ENCODE peak calls at places on chromosomes 11 and 22, in eight cellular contexts. O is lower leg skin, Y is A549, A is tibial nerve, D is transverse colon, T is body of pancreas, Q is uterus, G is suprapubic skin. W is an unnamed sample.

GRCh38 chr11:2451916-2452694 is 7.3 kb downstream of the KCNQ1 start:
- DNase-seq in O (no peak), Y (no peak), A (no peak), D (no peak), T (peak), Q (no peak), G (no peak), W (no peak)

GRCh38 chr11:8527939-8528338 is 66.1 kb downstream of the STK33 start:
- DNase-seq in O (no peak), Y (no peak), A (no peak), D (no peak), T (no peak), Q (no peak), G (no peak), W (no peak)

GRCh38 chr11:17822021-17822781 is 87.6 kb downstream of the KCNC1 start:
- DNase-seq in O (no peak), Y (no peak), A (no peak), D (no peak), T (no peak), Q (no peak), G (no peak), W (no peak)

GRCh38 chr11:69335010-69335409 is 41.1 kb downstream of the MYEOV start:
- DNase-seq in O (peak), Y (no peak), A (no peak), D (no peak), T (no peak), Q (no peak), G (peak), W (no peak)

GRCh38 chr11:73977856-73978519 is 4.7 kb downstream of the UCP2 start:
- DNase-seq in O (no peak), Y (no peak), A (no peak), D (no peak), T (no peak), Q (no peak), G (peak), W (no peak)

GRCh38 chr11:13429836-13430235 is 33.2 kb downstream of the BTBD10 start:
- DNase-seq in O (no peak), Y (no peak), A (no peak), D (no peak), T (no peak), Q (no peak), G (no peak), W (no peak)

GRCh38 chr11:12508151-12508740 is 130.9 kb downstream of the PARVA start:
- DNase-seq in O (no peak), Y (no peak), A (peak), D (no peak), T (no peak), Q (peak), G (no peak), W (no peak)

GRCh38 chr11:109033627-109034340 is 368.9 kb downstream of the DDX10 start:
- DNase-seq in O (no peak), Y (no peak), A (no peak), D (no peak), T (no peak), Q (no peak), G (no peak), W (no peak)

GRCh38 chr22:26714971-26715370 is 57.6 kb downstream of the MIAT start:
- DNase-seq in O (no peak), Y (no peak), A (no peak), D (no peak), T (no peak), Q (no peak), G (no peak), W (no peak)

GRCh38 chr11:118398797-118399564 is 2.4 kb upstream of the ATP5MG start:
- DNase-seq in O (no peak), Y (no peak), A (no peak), D (no peak), T (no peak), Q (no peak), G (no peak), W (no peak)

GRCh38 chr22:35299217-35299716 is 427 bp upstream of the TOM1 start:
- DNase-seq in O (no peak), Y (no peak), A (no peak), D (no peak), T (no peak), Q (no peak), G (no peak), W (no peak)

GRCh38 chr11:32053151-32053550 is 37.7 kb upstream of the RCN1 start:
- DNase-seq in O (no peak), Y (no peak), A (no peak), D (no peak), T (no peak), Q (no peak), G (no peak), W (no peak)

GRCh38 chr11:1820463-1821325 is 14.1 kb upstream of the SYT8 start:
- DNase-seq in O (no peak), Y (no peak), A (no peak), D (no peak), T (no peak), Q (no peak), G (no peak), W (no peak)

GRCh38 chr11:68342459-68343158 is 30.2 kb downstream of the LRP5 start:
- DNase-seq in O (no peak), Y (no peak), A (no peak), D (no peak), T (peak), Q (no peak), G (no peak), W (no peak)

GRCh38 chr11:67572747-67573419 is 10.7 kb upstream of the GSTP1 start:
- DNase-seq in O (no peak), Y (no peak), A (peak), D (peak), T (peak), Q (no peak), G (no peak), W (no peak)

GRCh38 chr11:54927704-54928103 is 221.1 kb downstream of the OR4A5 start:
- DNase-seq in O (no peak), Y (no peak), A (no peak), D (no peak), T (no peak), Q (no peak), G (no peak), W (no peak)

GRCh38 chr11:34616830-34617504 is 3.9 kb upstream of the EHF start:
- DNase-seq in O (no peak), Y (no peak), A (no peak), D (no peak), T (no peak), Q (no peak), G (peak), W (no peak)

GRCh38 chr11:97502201-97502600 is 1112.4 kb downstream of the JRKL start:
- DNase-seq in O (no peak), Y (no peak), A (no peak), D (no peak), T (no peak), Q (no peak), G (no peak), W (no peak)

GRCh38 chr11:71977743-71978418 is 20.8 kb upstream of the IL18BP start:
- DNase-seq in O (no peak), Y (peak), A (peak), D (peak), T (peak), Q (peak), G (no peak), W (no peak)

GRCh38 chr22:42511401-42511891 is 8.2 kb downstream of the RRP7A start:
- DNase-seq in O (no peak), Y (no peak), A (no peak), D (peak), T (no peak), Q (no peak), G (no peak), W (no peak)

GRCh38 chr22:33397381-33397907 is 339.3 kb upstream of the SYN3 start:
- DNase-seq in O (no peak), Y (no peak), A (no peak), D (no peak), T (no peak), Q (no peak), G (no peak), W (no peak)

GRCh38 chr11:85098996-85099395 is 528.1 kb downstream of the DLG2 start:
- DNase-seq in O (no peak), Y (no peak), A (no peak), D (no peak), T (no peak), Q (no peak), G (no peak), W (no peak)

GRCh38 chr11:72238040-72238450 is 5.9 kb downstream of the PHOX2A start:
- DNase-seq in O (peak), Y (peak), A (no peak), D (peak), T (peak), Q (peak), G (no peak), W (peak)

GRCh38 chr11:103863497-103863896 is 172.9 kb upstream of the DDI1 start:
- DNase-seq in O (no peak), Y (no peak), A (no peak), D (no peak), T (no peak), Q (no peak), G (no peak), W (no peak)

GRCh38 chr22:19959043-19959586 is 17.5 kb upstream of the TXNRD2 start:
- DNase-seq in O (peak), Y (no peak), A (peak), D (peak), T (peak), Q (peak), G (peak), W (peak)

GRCh38 chr22:38464992-38465672 is 2.8 kb upstream of the KDELR3 start:
- DNase-seq in O (no peak), Y (no peak), A (no peak), D (no peak), T (no peak), Q (no peak), G (no peak), W (no peak)

GRCh38 chr11:1830500-1831223 is 4.1 kb upstream of the SYT8 start:
- DNase-seq in O (no peak), Y (no peak), A (no peak), D (peak), T (peak), Q (peak), G (no peak), W (peak)

GRCh38 chr11:63537293-63538101 is 889 bp downstream of the PLAAT4 start:
- DNase-seq in O (peak), Y (no peak), A (peak), D (peak), T (peak), Q (peak), G (no peak), W (no peak)

GRCh38 chr22:27247691-27248434 is 553.7 kb downstream of the MN1 start:
- DNase-seq in O (no peak), Y (no peak), A (peak), D (no peak), T (peak), Q (peak), G (no peak), W (no peak)

GRCh38 chr11:85040166-85040565 is 587.0 kb downstream of the DLG2 start:
- DNase-seq in O (no peak), Y (no peak), A (no peak), D (no peak), T (no peak), Q (no peak), G (no peak), W (no peak)

GRCh38 chr22:24427500-24428164 is at the start of gene ADORA2A:
- DNase-seq in O (no peak), Y (no peak), A (no peak), D (peak), T (no peak), Q (no peak), G (no peak), W (peak)

GRCh38 chr22:40955516-40955915 is 4.3 kb downstream of the RBX1 start:
- DNase-seq in O (no peak), Y (no peak), A (no peak), D (no peak), T (no peak), Q (no peak), G (no peak), W (no peak)

GRCh38 chr22:32175751-32176644 is 16.9 kb upstream of the C22orf42 start:
- DNase-seq in O (no peak), Y (no peak), A (no peak), D (no peak), T (no peak), Q (no peak), G (peak), W (no peak)

GRCh38 chr11:44622190-44622650 is 56.8 kb downstream of the CD82 start:
- DNase-seq in O (peak), Y (no peak), A (no peak), D (peak), T (peak), Q (peak), G (peak), W (peak)

GRCh38 chr11:17528906-17529813 is 15.1 kb downstream of the USH1C start:
- DNase-seq in O (no peak), Y (no peak), A (no peak), D (no peak), T (no peak), Q (no peak), G (no peak), W (no peak)

GRCh38 chr11:45102810-45103621 is 43.4 kb upstream of the PRDM11 start:
- DNase-seq in O (peak), Y (peak), A (peak), D (peak), T (peak), Q (no peak), G (peak), W (peak)

GRCh38 chr11:47327025-47327424 is 25.5 kb downstream of the MYBPC3 start:
- DNase-seq in O (no peak), Y (no peak), A (no peak), D (no peak), T (no peak), Q (no peak), G (no peak), W (no peak)

GRCh38 chr11:47329431-47329993 is 23.0 kb downstream of the MYBPC3 start:
- DNase-seq in O (no peak), Y (no peak), A (no peak), D (no peak), T (no peak), Q (no peak), G (no peak), W (peak)

GRCh38 chr11:47330002-47330911 is 22.2 kb downstream of the MYBPC3 start:
- DNase-seq in O (no peak), Y (no peak), A (no peak), D (no peak), T (no peak), Q (no peak), G (no peak), W (peak)

GRCh38 chr11:47327949-47328348 is 24.6 kb downstream of the MYBPC3 start:
- DNase-seq in O (no peak), Y (no peak), A (no peak), D (no peak), T (no peak), Q (no peak), G (no peak), W (no peak)

GRCh38 chr11:47328449-47329390 is 23.8 kb downstream of the MYBPC3 start:
- DNase-seq in O (no peak), Y (no peak), A (no peak), D (no peak), T (no peak), Q (no peak), G (no peak), W (peak)
- TF ChIP-seq POLR2A in O (no peak), Y (no peak), A (no peak), D (no peak), T (no peak), Q (no peak), G (no peak), W (no peak)

DNA sequence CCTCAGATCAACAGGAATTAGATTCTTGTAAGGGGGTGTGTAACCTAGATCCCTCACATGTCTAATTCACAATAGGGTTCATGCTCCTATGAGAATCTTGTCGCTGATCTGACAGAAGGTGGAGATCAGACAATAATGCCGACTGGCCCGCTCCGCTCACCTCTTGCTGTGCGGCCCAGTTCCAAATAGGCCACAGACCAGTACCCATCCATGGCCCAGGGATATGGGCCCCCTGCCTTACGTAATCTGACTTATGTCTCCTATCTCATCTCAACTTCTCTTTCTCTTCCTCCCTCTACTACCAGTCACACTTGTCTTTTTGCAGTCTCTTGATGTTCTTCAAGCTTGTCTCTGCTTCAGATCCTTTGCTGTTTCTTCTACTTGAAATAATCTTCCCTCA is 70.0 kb downstream of the CWF19L2 start:
- DNase-seq in O (no peak), Y (no peak), A (no peak), D (no peak), T (no peak), Q (no peak), G (no peak), W (no peak)
- TF ChIP-seq POLR2A in O (no peak), Y (no peak), A (no peak), D (no peak), T (no peak), Q (no peak), G (no peak), W (no peak)

GRCh38 chr22:39558950-39559349 is 11.6 kb upstream of the CACNA1I start:
- DNase-seq in O (no peak), Y (no peak), A (no peak), D (no peak), T (no peak), Q (no peak), G (no peak), W (no peak)
- TF ChIP-seq POLR2A in O (no peak), Y (no peak), A (no peak), D (no peak), T (no peak), Q (no peak), G (no peak), W (no peak)

DNA sequence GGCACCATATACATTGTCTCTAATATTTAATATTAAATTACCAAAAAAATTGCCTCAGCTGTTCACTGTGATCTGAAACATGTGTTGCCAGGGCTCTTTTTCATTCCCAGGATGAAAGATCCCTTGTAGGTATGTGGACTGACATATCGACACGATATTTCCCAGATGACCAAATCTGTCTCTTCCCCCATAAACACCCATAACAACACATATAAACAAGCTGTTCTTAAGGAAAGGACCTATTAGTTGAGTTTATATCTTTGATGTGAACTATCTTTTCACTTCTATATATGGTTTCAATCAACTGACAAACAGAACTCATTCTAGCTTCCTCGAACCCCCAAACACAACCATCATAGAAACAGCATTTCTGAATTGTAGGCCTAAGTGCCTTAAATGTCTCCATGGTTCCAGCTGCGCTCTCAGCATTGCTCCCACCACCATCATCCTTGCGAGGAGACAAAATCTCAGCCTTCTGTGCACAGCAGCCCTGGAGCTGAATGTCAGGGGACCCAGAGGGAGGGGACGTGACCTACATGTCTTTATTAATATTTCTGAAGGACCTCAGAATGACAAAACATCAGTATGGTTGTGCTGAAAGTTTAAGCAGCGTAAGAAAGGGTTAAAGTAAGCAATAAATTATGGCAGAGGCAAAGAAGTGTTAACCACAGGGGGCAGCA is 67.0 kb downstream of the ETS1 start:
- DNase-seq in O (no peak), Y (no peak), A (no peak), D (no peak), T (no peak), Q (no peak), G (no peak), W (no peak)
- TF ChIP-seq POLR2A in O (no peak), Y (no peak), A (no peak), D (peak), T (no peak), Q (no peak), G (no peak), W (no peak)

DNA sequence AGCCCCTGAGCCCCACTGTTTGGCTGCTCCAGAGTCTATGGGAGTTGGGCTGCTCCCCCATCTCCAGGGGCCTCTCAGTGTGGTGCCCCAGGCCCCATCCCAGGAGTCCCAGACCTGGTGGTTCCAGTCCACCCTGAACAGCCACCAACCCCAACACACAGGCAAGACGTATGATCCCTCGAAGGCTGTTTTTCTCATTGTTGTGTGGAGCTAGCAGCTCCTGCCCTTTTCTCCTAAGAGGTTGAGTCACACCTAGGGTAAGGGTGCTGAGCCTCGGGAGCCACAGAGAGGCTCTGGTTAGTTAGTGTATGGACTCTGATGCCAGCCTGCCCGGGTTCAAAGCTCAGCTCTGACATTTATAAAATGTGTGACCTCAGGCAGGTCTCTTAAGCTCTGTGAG is 47.1 kb downstream of the FBLN1 start:
- DNase-seq in O (no peak), Y (no peak), A (no peak), D (no peak), T (no peak), Q (no peak), G (no peak), W (no peak)
- TF ChIP-seq POLR2A in O (no peak), Y (no peak), A (no peak), D (no peak), T (no peak), Q (no peak), G (no peak), W (no peak)

GRCh38 chr11:82474876-82475275 is 258.8 kb downstream of the FAM181B start:
- DNase-seq in O (no peak), Y (no peak), A (no peak), D (no peak), T (no peak), Q (no peak), G (no peak), W (no peak)
- TF ChIP-seq POLR2A in O (no peak), Y (no peak), A (no peak), D (no peak), T (no peak), Q (no peak), G (no peak), W (no peak)

DNA sequence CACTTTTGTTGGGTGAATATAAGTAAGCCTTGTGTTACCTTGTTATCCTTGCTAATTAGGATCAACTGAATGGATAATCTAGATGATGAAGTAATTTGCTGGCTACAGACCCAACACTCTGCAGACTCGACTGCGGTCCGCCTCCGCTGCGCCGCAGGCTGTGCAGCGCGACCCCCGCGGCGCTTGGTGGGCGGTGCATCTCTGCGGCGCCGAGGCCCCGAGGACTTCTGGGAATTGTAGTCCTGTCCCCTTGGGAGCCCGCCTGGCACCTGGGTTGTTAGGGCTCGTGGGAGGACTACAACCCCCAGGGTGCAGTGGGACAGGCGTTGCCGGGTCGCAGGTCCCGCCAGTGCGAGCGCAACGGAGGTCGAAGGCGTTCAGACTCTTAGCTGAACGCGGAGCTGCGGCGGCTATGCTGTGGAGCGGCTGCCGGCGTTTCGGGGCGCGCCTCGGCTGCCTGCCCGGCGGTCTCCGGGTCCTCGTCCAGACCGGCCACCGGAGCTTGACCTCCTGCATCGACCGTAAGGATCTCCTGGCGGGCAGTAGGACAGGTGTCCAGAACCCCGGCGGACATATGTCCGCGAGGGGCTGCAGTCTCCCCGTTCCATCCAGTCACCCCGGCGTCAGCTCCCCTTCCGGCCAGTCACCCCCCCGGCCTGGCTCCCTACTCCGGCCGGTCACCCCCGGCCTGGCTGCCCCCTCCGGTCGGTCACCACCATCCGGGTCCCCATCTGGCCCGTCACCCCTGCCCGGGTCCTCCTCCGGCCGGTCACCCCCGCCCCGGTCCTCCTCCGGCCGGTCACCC is at the start of the genes ACAD8 and THYN1:
- DNase-seq in O (peak), Y (peak), A (peak), D (peak), T (peak), Q (peak), G (peak), W (peak)
- TF ChIP-seq POLR2A in O (no peak), Y (peak), A (peak), D (peak), T (peak), Q (peak), G (no peak), W (peak)

GRCh38 chr22:50627914-50628542 is at the start of gene ARSA:
- DNase-seq in O (peak), Y (no peak), A (peak), D (peak), T (peak), Q (peak), G (peak), W (peak)
- TF ChIP-seq POLR2A in O (no peak), Y (peak), A (peak), D (peak), T (peak), Q (peak), G (no peak), W (peak)

W was measured in GM12892.